ENCODE peak calls at places on chromosomes 4 and X, in nine cellular contexts. D, H, C, A, U, K, T, X and G are unnamed samples.

GRCh38 chr4:100360211-100360610 is 157.6 kb downstream of the EMCN start:
- DNase-seq in D (no peak), H (no peak), C (no peak), A (peak; percentile 12), U (no peak), K (no peak), T (no peak), X (no peak), G (no peak)

GRCh38 chr4:76607266-76607799 is 172.3 kb downstream of the SHROOM3 start:
- DNase-seq in D (no peak), H (no peak), C (peak; percentile 76), A (no peak), U (no peak), K (no peak), T (peak; percentile 98), X (no peak), G (no peak)

GRCh38 chr4:144575181-144575580 is 70.8 kb upstream of the HHIP start:
- DNase-seq in D (no peak), H (peak; percentile 16), C (no peak), A (peak; percentile 8), U (no peak), K (no peak), T (peak; percentile 15), X (no peak), G (peak; percentile 36)

GRCh38 chr4:169492436-169493163 is 119.8 kb downstream of the NEK1 start:
- DNase-seq in D (no peak), H (peak; percentile 32), C (peak; percentile 20), A (peak; percentile 50), U (peak; percentile 2), K (no peak), T (peak; percentile 35), X (peak; percentile 59), G (peak; percentile 66)

GRCh38 chrX:14039344-14039743 is 9.7 kb upstream of the GEMIN8 start:
- DNase-seq in D (no peak), H (peak; percentile 54), C (peak; percentile 69), A (peak; percentile 66), U (peak; percentile 28), K (peak; percentile 45), T (peak; percentile 23), X (no peak), G (peak; percentile 64)

GRCh38 chr4:185933078-185933581 is 121.1 kb upstream of the SORBS2 start:
- DNase-seq in D (no peak), H (no peak), C (no peak), A (no peak), U (no peak), K (no peak), T (peak; percentile 68), X (peak; percentile 90), G (peak; percentile 70)

GRCh38 chr4:141229408-141230101 is 8.9 kb downstream of the ZNF330 start:
- DNase-seq in D (no peak), H (no peak), C (no peak), A (no peak), U (no peak), K (no peak), T (no peak), X (no peak), G (no peak)

GRCh38 chr4:110059556-110060191 is 138.7 kb downstream of the ELOVL6 start:
- DNase-seq in D (no peak), H (peak; percentile 23), C (peak; percentile 77), A (no peak), U (no peak), K (no peak), T (peak; percentile 6), X (peak; percentile 65), G (peak; percentile 19)

GRCh38 chr4:3270141-3270611 is 21.2 kb downstream of the MSANTD1 start:
- DNase-seq in D (no peak), H (no peak), C (no peak), A (no peak), U (no peak), K (no peak), T (no peak), X (no peak), G (no peak)

GRCh38 chr4:92303621-92304027 is at the start of gene GRID2:
- DNase-seq in D (no peak), H (no peak), C (no peak), A (no peak), U (peak; percentile 65), K (no peak), T (no peak), X (no peak), G (peak; percentile 8)

GRCh38 chrX:11672213-11672612 is 6.5 kb upstream of the ARHGAP6 start:
- DNase-seq in D (no peak), H (no peak), C (no peak), A (no peak), U (no peak), K (no peak), T (no peak), X (no peak), G (no peak)

GRCh38 chr4:100493756-100494155 is 24.1 kb downstream of the EMCN start:
- DNase-seq in D (no peak), H (no peak), C (no peak), A (no peak), U (no peak), K (no peak), T (peak; percentile 36), X (no peak), G (peak; percentile 27)

GRCh38 chr4:40992472-40993298 is 221.7 kb downstream of the APBB2 start:
- DNase-seq in D (no peak), H (peak; percentile 34), C (no peak), A (peak; percentile 94), U (no peak), K (no peak), T (peak; percentile 74), X (peak; percentile 87), G (peak; percentile 78)

GRCh38 chrX:47097018-47097417 is 18.8 kb downstream of the RGN start:
- DNase-seq in D (no peak), H (no peak), C (no peak), A (no peak), U (no peak), K (no peak), T (no peak), X (no peak), G (no peak)

GRCh38 chr4:120052840-120053239 is 13.8 kb downstream of the MAD2L1 start:
- DNase-seq in D (no peak), H (peak; percentile 17), C (no peak), A (peak; percentile 32), U (no peak), K (no peak), T (peak; percentile 92), X (peak; percentile 92), G (peak; percentile 96)

GRCh38 chr4:99801005-99801699 is 15.5 kb upstream of the DAPP1 start:
- DNase-seq in D (no peak), H (no peak), C (no peak), A (no peak), U (no peak), K (no peak), T (no peak), X (no peak), G (no peak)